ENCODE peak calls at places on chromosomes 4 and X, in six cellular contexts. J is HCT116, C is right lobe of liver, E is upper lobe of right lung, U is ovary, B is lower lobe of right lung. V is an unnamed sample.
A peak's percentile ranks its signal among the peaks of the same experiment; 100 is the strongest.

GRCh38 chr4:7775396-7775795 is 164.3 kb downstream of the AFAP1 start:
- DNase-seq in C (no peak), E (no peak), B (no peak), J (no peak), U (peak; percentile 11), V (no peak)

GRCh38 chrX:49309401-49309981 is 6.0 kb downstream of the GAGE10 start:
- DNase-seq in J (no peak), C (no peak), E (no peak), U (no peak), B (no peak), V (no peak)

GRCh38 chr4:10611673-10612072 is 72.9 kb downstream of the CLNK start:
- DNase-seq in J (peak; percentile 65), C (no peak), E (no peak), B (no peak), U (no peak), V (peak; percentile 76)

GRCh38 chrX:14758029-14758491 is 114.8 kb downstream of the FANCB start:
- DNase-seq in B (no peak), U (no peak), J (no peak), C (no peak), E (no peak), V (no peak)

GRCh38 chr4:688695-689497 is at the start of gene SLC49A3:
- DNase-seq in B (no peak), E (peak; percentile 80), C (peak; percentile 59), J (no peak), U (no peak), V (no peak)

GRCh38 chr4:70544279-70544870 is 26.0 kb downstream of the AMTN start:
- DNase-seq in E (no peak), B (no peak), J (peak; percentile 31), U (no peak), C (no peak), V (no peak)

GRCh38 chr4:140330311-140330900 is 43.0 kb upstream of the SCOC start:
- DNase-seq in U (no peak), C (no peak), E (no peak), J (peak; percentile 44), B (no peak), V (no peak)

GRCh38 chrX:84259868-84260267 is 71.9 kb upstream of the RPS6KA6 start:
- DNase-seq in B (no peak), U (no peak), J (no peak), E (no peak), C (no peak), V (no peak)

GRCh38 chr4:168907119-168907698 is 102.8 kb downstream of the CBR4 start:
- DNase-seq in E (no peak), B (no peak), J (no peak), U (no peak), C (no peak), V (no peak)

GRCh38 chr4:98851806-98852205 is 77.1 kb downstream of the EIF4E start:
- DNase-seq in B (no peak), J (no peak), C (no peak), U (no peak), E (no peak), V (peak; percentile 15)

GRCh38 chrX:9349572-9350259 is 115.1 kb upstream of the TBL1X start:
- DNase-seq in B (no peak), E (no peak), C (no peak), U (no peak), J (no peak), V (peak; percentile 33)

GRCh38 chr4:80322716-80323115 is 12.8 kb upstream of the CFAP299 start:
- DNase-seq in B (no peak), E (no peak), U (no peak), C (no peak), J (no peak), V (no peak)

GRCh38 chr4:147207941-147208340 is 262.3 kb upstream of the TTC29 start:
- DNase-seq in J (no peak), U (no peak), E (no peak), C (no peak), B (no peak), V (no peak)

GRCh38 chr4:162274354-162274753 is 110.6 kb upstream of the FSTL5 start:
- DNase-seq in B (no peak), J (no peak), U (no peak), E (no peak), C (no peak), V (no peak)

GRCh38 chrX:47648376-47648775 is 2.0 kb downstream of the ELK1 start:
- DNase-seq in U (no peak), B (no peak), C (no peak), J (no peak), E (no peak), V (no peak)

GRCh38 chr4:80309301-80310004 is 26.1 kb upstream of the CFAP299 start:
- DNase-seq in B (no peak), E (no peak), U (no peak), J (no peak), C (no peak), V (peak; percentile 77)

GRCh38 chr4:175671491-175671934 is 140.6 kb downstream of the GPM6A start:
- DNase-seq in C (no peak), U (no peak), J (no peak), E (no peak), B (no peak), V (no peak)

GRCh38 chr4:107757860-107758476 is 37.9 kb upstream of the PAPSS1 start:
- DNase-seq in C (no peak), B (no peak), E (no peak), U (no peak), J (no peak), V (peak; percentile 6)

DNA sequence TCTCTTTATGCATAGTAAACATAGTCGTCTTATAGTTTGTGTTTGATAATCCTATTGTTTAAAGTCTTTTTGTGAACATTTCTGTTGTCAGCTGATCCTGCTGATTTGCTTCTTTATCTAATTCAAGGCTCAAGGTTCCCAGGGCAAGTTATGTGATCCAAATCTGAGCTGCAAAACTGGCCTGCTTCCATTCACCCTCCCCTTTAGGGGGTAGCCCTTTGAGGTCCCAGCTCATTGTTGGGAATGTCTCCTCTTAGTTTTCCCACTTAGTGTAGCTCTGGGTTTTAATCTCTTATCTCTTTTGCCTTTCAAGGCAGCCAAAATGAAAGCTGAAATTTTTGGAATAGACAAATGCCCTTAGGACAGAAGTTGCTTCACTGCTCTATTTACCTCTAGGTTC is 40.2 kb upstream of the MAGED1 start:
- DNase-seq in U (no peak), C (no peak), J (no peak), E (no peak), B (no peak), V (no peak)
- H3K4me3 ChIP-seq in U (no peak overlapping the region), C (no peak overlapping the region), J (no peak overlapping the region), E (no peak overlapping the region), B (no peak overlapping the region), V (no peak overlapping the region)

DNA sequence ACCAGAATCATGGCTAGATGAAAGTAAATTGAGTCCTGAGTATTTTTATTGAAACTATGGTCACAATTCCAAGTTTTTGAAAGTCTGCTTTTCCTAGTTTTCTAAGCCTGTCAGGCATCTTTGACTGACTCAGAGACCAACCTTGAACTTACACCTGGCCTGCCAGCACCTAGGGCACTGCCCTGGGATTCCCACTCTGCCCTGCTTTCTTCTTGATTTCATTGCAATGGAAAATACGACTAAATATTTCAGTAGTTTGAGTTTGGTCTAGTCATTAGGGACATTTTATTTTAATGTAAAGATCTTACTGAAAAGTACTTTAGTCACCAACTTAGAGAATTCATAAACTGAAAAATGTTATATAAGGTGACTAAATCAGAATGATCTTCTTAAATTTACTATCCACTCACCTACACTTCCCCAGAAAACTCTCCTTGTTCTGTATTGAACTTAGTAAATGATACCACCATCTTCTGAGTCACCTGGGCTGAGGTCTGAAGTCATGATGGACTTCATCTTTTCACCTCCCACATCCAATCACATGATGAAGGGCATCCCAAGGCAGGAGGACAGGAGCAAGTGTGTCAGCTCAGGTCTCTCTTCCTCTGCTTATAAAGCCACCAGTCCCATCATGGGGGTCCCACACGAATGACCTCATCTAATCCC is 11.6 kb upstream of the PYURF start:
- DNase-seq in U (no peak), J (no peak), B (no peak), E (no peak), C (no peak), V (no peak)
- H3K27me3 ChIP-seq in U (no peaks in the 10 kb centered on the region), J (no peaks in the 10 kb centered on the region), B (no peaks in the 10 kb centered on the region), E (no peaks in the 10 kb centered on the region), C (no peaks in the 10 kb centered on the region), V (no peaks in the 10 kb centered on the region)

DNA sequence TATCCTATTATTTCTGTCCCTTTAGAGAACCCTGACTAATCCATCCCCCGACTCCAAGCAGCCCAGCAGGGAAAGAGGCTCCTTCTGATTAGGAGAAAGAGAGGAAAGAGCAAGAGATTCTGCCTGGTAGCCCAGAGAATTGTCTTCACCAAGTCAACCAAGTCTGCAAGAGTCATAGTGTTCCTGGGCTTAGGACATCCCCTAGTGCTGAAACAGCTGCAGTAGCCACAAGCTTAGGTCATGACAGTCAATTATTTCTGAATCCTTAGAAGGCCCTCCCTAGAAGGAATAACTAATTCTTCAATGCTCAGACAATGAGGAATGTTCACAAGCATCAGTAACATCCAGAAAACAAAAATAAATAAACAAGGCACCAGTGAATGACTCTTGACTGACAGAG is 480.3 kb upstream of the GRIA3 start:
- DNase-seq in J (no peak), C (no peak), E (no peak), B (no peak), U (no peak), V (no peak)
- TF ChIP-seq CTCF in J (no peak), C (no peak), E (no peak), B (no peak), U (no peak), V (no peak)

DNA sequence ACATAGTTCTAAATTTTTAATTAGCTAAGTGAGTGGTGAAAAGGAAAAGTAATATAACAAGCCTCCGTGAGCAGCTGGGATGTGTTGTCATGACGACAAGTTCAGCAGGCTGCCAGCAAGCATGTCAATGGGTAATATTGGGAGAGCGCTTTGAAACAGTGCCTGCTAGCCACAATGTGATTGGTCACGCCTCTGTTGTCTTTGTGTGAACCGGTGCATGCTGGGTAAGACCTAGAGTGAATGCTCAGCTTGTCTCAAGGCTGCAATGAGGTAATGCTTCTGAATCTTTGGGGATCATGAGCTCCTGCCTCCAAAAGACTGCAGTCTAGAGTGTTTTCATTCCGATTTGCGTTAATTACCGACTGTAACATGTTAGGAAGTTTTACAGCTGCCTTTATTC is 54.9 kb downstream of the STOX2 start:
- DNase-seq in J (no peak), U (peak; percentile 66), C (no peak), B (no peak), E (no peak), V (peak; percentile 8)
- H3K4me3 ChIP-seq in J (no peak overlapping the region), U (no peak overlapping the region), C (no peak overlapping the region), B (no peak overlapping the region), E (no peak overlapping the region), V (no peak overlapping the region)

GRCh38 chrX:29541038-29541437 is 674.3 kb upstream of the MAGEB2 start:
- DNase-seq in U (no peak), B (no peak), E (no peak), C (no peak), J (no peak), V (no peak)

GRCh38 chrX:29545878-29546277 is 669.5 kb upstream of the MAGEB2 start:
- DNase-seq in B (no peak), C (peak; percentile 71), U (no peak), E (no peak), J (no peak), V (no peak)

GRCh38 chrX:29547877-29548276 is 667.5 kb upstream of the MAGEB2 start:
- DNase-seq in U (no peak), J (no peak), E (no peak), B (no peak), C (no peak), V (no peak)

GRCh38 chrX:29542147-29542546 is 673.2 kb upstream of the MAGEB2 start:
- DNase-seq in C (no peak), E (no peak), B (no peak), J (no peak), U (no peak), V (no peak)
- H3K27me3 ChIP-seq in C (no peaks in the 10 kb centered on the region), E (no peaks in the 10 kb centered on the region), B (no peaks in the 10 kb centered on the region), J (no peaks in the 10 kb centered on the region), U (no peaks in the 10 kb centered on the region), V (no peaks in the 10 kb centered on the region)

GRCh38 chrX:130025256-130025655 is 42.8 kb downstream of the BCORL1 start:
- DNase-seq in J (no peak), B (no peak), E (no peak), C (no peak), U (no peak), V (no peak)
- TF ChIP-seq CTCF in J (no peak), B (no peak), E (no peak), C (no peak), U (no peak), V (no peak)

V was measured in AG04450.